ENCODE peak calls at places on chromosomes 5 and 9, in nine cellular contexts. One of them, this sample, is unnamed.
A peak's percentile ranks its signal among the peaks of the same experiment; 100 is the strongest.

GRCh38 chr9:133842721-133843227 is 104.6 kb upstream of the SARDH start:
- DNase-seq in colonic mucosa: peak; percentile 72
- DNase-seq in cardiac muscle cell: no peak
- DNase-seq in RKO: no peak
- DNase-seq in AG08395: no peak
- DNase-seq in effector CD4-positive, alpha-beta T cell: no peak
- DNase-seq in upper lobe of left lung: no peak
- DNase-seq in A549: no peak
- DNase-seq in brain pericyte: no peak
- DNase-seq in this sample: no peak

GRCh38 chr9:109319631-109320233 is 1.1 kb downstream of the EPB41L4B start:
- DNase-seq in colonic mucosa: no peak
- DNase-seq in cardiac muscle cell: no peak
- DNase-seq in RKO: peak; percentile 55
- DNase-seq in AG08395: no peak
- DNase-seq in effector CD4-positive, alpha-beta T cell: no peak
- DNase-seq in upper lobe of left lung: peak; percentile 68
- DNase-seq in A549: no peak
- DNase-seq in brain pericyte: no peak
- DNase-seq in this sample: no peak

GRCh38 chr9:37676411-37676830 is 25.7 kb downstream of the FRMPD1 start:
- DNase-seq in colonic mucosa: no peak
- DNase-seq in cardiac muscle cell: no peak
- DNase-seq in RKO: no peak
- DNase-seq in AG08395: peak; percentile 18
- DNase-seq in effector CD4-positive, alpha-beta T cell: no peak
- DNase-seq in upper lobe of left lung: no peak
- DNase-seq in A549: no peak
- DNase-seq in brain pericyte: no peak
- DNase-seq in this sample: no peak

GRCh38 chr9:35996358-35996970 is 38.5 kb upstream of the OR2S2 start:
- DNase-seq in colonic mucosa: no peak
- DNase-seq in cardiac muscle cell: peak; percentile 36
- DNase-seq in RKO: no peak
- DNase-seq in AG08395: peak; percentile 64
- DNase-seq in effector CD4-positive, alpha-beta T cell: no peak
- DNase-seq in upper lobe of left lung: no peak
- DNase-seq in A549: no peak
- DNase-seq in brain pericyte: no peak
- DNase-seq in this sample: no peak

GRCh38 chr5:56440871-56441740 is 208.0 kb upstream of the ANKRD55 start:
- DNase-seq in colonic mucosa: peak; percentile 27
- DNase-seq in cardiac muscle cell: peak; percentile 93
- DNase-seq in RKO: no peak
- DNase-seq in AG08395: peak; percentile 84
- DNase-seq in effector CD4-positive, alpha-beta T cell: no peak
- DNase-seq in upper lobe of left lung: no peak
- DNase-seq in A549: peak; percentile 22
- DNase-seq in brain pericyte: no peak
- DNase-seq in this sample: no peak

GRCh38 chr9:89877051-89878002 is 272.5 kb downstream of the GADD45G start:
- DNase-seq in colonic mucosa: no peak
- DNase-seq in cardiac muscle cell: no peak
- DNase-seq in RKO: no peak
- DNase-seq in AG08395: no peak
- DNase-seq in effector CD4-positive, alpha-beta T cell: no peak
- DNase-seq in upper lobe of left lung: no peak
- DNase-seq in A549: no peak
- DNase-seq in brain pericyte: no peak
- DNase-seq in this sample: no peak

GRCh38 chr9:92749071-92749933 is 15.3 kb downstream of the BICD2 start:
- DNase-seq in colonic mucosa: no peak
- DNase-seq in cardiac muscle cell: no peak
- DNase-seq in RKO: no peak
- DNase-seq in AG08395: no peak
- DNase-seq in effector CD4-positive, alpha-beta T cell: no peak
- DNase-seq in upper lobe of left lung: no peak
- DNase-seq in A549: no peak
- DNase-seq in brain pericyte: no peak
- DNase-seq in this sample: no peak

GRCh38 chr9:6873862-6874261 is 116.1 kb downstream of the KDM4C start:
- DNase-seq in colonic mucosa: no peak
- DNase-seq in cardiac muscle cell: peak; percentile 68
- DNase-seq in RKO: no peak
- DNase-seq in AG08395: no peak
- DNase-seq in effector CD4-positive, alpha-beta T cell: no peak
- DNase-seq in upper lobe of left lung: no peak
- DNase-seq in A549: no peak
- DNase-seq in brain pericyte: no peak
- DNase-seq in this sample: no peak

GRCh38 chr5:74421365-74421764 is 219.2 kb downstream of the ENC1 start:
- DNase-seq in colonic mucosa: no peak
- DNase-seq in cardiac muscle cell: no peak
- DNase-seq in RKO: no peak
- DNase-seq in AG08395: no peak
- DNase-seq in effector CD4-positive, alpha-beta T cell: no peak
- DNase-seq in upper lobe of left lung: no peak
- DNase-seq in A549: no peak
- DNase-seq in brain pericyte: no peak
- DNase-seq in this sample: no peak

GRCh38 chr5:172748341-172748843 is 22.6 kb downstream of the DUSP1 start:
- DNase-seq in colonic mucosa: no peak
- DNase-seq in cardiac muscle cell: peak; percentile 96
- DNase-seq in RKO: no peak
- DNase-seq in AG08395: no peak
- DNase-seq in effector CD4-positive, alpha-beta T cell: no peak
- DNase-seq in upper lobe of left lung: peak; percentile 88
- DNase-seq in A549: no peak
- DNase-seq in brain pericyte: peak; percentile 55
- DNase-seq in this sample: no peak

GRCh38 chr5:159874308-159874707 is 42.0 kb upstream of the ADRA1B start:
- DNase-seq in colonic mucosa: no peak
- DNase-seq in cardiac muscle cell: no peak
- DNase-seq in RKO: peak; percentile 13
- DNase-seq in AG08395: no peak
- DNase-seq in effector CD4-positive, alpha-beta T cell: no peak
- DNase-seq in upper lobe of left lung: no peak
- DNase-seq in A549: peak; percentile 9
- DNase-seq in brain pericyte: no peak
- DNase-seq in this sample: no peak

GRCh38 chr9:18394847-18395355 is 79.1 kb upstream of the ADAMTSL1 start:
- DNase-seq in colonic mucosa: no peak
- DNase-seq in cardiac muscle cell: no peak
- DNase-seq in RKO: no peak
- DNase-seq in AG08395: no peak
- DNase-seq in effector CD4-positive, alpha-beta T cell: no peak
- DNase-seq in upper lobe of left lung: no peak
- DNase-seq in A549: no peak
- DNase-seq in brain pericyte: no peak
- DNase-seq in this sample: no peak

GRCh38 chr5:9533096-9533495 is 12.8 kb downstream of the SEMA5A start:
- DNase-seq in colonic mucosa: no peak
- DNase-seq in cardiac muscle cell: no peak
- DNase-seq in RKO: no peak
- DNase-seq in AG08395: no peak
- DNase-seq in effector CD4-positive, alpha-beta T cell: no peak
- DNase-seq in upper lobe of left lung: no peak
- DNase-seq in A549: no peak
- DNase-seq in brain pericyte: no peak
- DNase-seq in this sample: no peak

GRCh38 chr5:922041-922744 is 29.5 kb downstream of the TRIP13 start:
- DNase-seq in colonic mucosa: no peak
- DNase-seq in cardiac muscle cell: no peak
- DNase-seq in RKO: no peak
- DNase-seq in AG08395: no peak
- DNase-seq in effector CD4-positive, alpha-beta T cell: no peak
- DNase-seq in upper lobe of left lung: peak; percentile 51
- DNase-seq in A549: no peak
- DNase-seq in brain pericyte: no peak
- DNase-seq in this sample: no peak

GRCh38 chr5:132098151-132098594 is 24.6 kb downstream of the CSF2 start:
- DNase-seq in colonic mucosa: no peak
- DNase-seq in cardiac muscle cell: peak; percentile 12
- DNase-seq in RKO: no peak
- DNase-seq in AG08395: peak; percentile 29
- DNase-seq in effector CD4-positive, alpha-beta T cell: no peak
- DNase-seq in upper lobe of left lung: no peak
- DNase-seq in A549: no peak
- DNase-seq in brain pericyte: no peak
- DNase-seq in this sample: no peak

GRCh38 chr5:15634771-15635347 is 134.9 kb downstream of the FBXL7 start:
- DNase-seq in colonic mucosa: no peak
- DNase-seq in cardiac muscle cell: no peak
- DNase-seq in RKO: no peak
- DNase-seq in AG08395: peak; percentile 30
- DNase-seq in effector CD4-positive, alpha-beta T cell: no peak
- DNase-seq in upper lobe of left lung: no peak
- DNase-seq in A549: no peak
- DNase-seq in brain pericyte: no peak
- DNase-seq in this sample: no peak

GRCh38 chr9:16485155-16485554 is 385.3 kb downstream of the BNC2 start:
- DNase-seq in colonic mucosa: no peak
- DNase-seq in cardiac muscle cell: no peak
- DNase-seq in RKO: no peak
- DNase-seq in AG08395: no peak
- DNase-seq in effector CD4-positive, alpha-beta T cell: no peak
- DNase-seq in upper lobe of left lung: no peak
- DNase-seq in A549: no peak
- DNase-seq in brain pericyte: no peak
- DNase-seq in this sample: no peak

GRCh38 chr9:133581553-133582343 is 27.4 kb downstream of the FAM163B start:
- DNase-seq in colonic mucosa: no peak
- DNase-seq in cardiac muscle cell: peak; percentile 98
- DNase-seq in RKO: no peak
- DNase-seq in AG08395: no peak
- DNase-seq in effector CD4-positive, alpha-beta T cell: no peak
- DNase-seq in upper lobe of left lung: no peak
- DNase-seq in A549: no peak
- DNase-seq in brain pericyte: no peak
- DNase-seq in this sample: no peak

GRCh38 chr5:126462239-126463014 is 39.2 kb downstream of the GRAMD2B start:
- DNase-seq in colonic mucosa: no peak
- DNase-seq in cardiac muscle cell: peak; percentile 68
- DNase-seq in RKO: no peak
- DNase-seq in AG08395: peak; percentile 27
- DNase-seq in effector CD4-positive, alpha-beta T cell: no peak
- DNase-seq in upper lobe of left lung: no peak
- DNase-seq in A549: no peak
- DNase-seq in brain pericyte: no peak
- DNase-seq in this sample: no peak

GRCh38 chr9:35599763-35600604 is 5.1 kb upstream of the TESK1 start:
- DNase-seq in colonic mucosa: no peak
- DNase-seq in cardiac muscle cell: no peak
- DNase-seq in RKO: no peak
- DNase-seq in AG08395: no peak
- DNase-seq in effector CD4-positive, alpha-beta T cell: no peak
- DNase-seq in upper lobe of left lung: peak; percentile 61
- DNase-seq in A549: no peak
- DNase-seq in brain pericyte: no peak
- DNase-seq in this sample: no peak

GRCh38 chr9:2596003-2596402 is 25.6 kb upstream of the VLDLR start:
- DNase-seq in colonic mucosa: no peak
- DNase-seq in cardiac muscle cell: no peak
- DNase-seq in RKO: no peak
- DNase-seq in AG08395: no peak
- DNase-seq in effector CD4-positive, alpha-beta T cell: no peak
- DNase-seq in upper lobe of left lung: no peak
- DNase-seq in A549: no peak
- DNase-seq in brain pericyte: no peak
- DNase-seq in this sample: no peak

This sample was measured in T-cell.